ENCODE peak calls at places on chromosomes 7 and 10, in five cellular contexts. One of them, this sample, is unnamed.

GRCh38 chr10:101778781-101779543 is 3.0 kb upstream of the FGF8 start:
- DNase-seq in activated naive CD8-positive, alpha-beta T cell treated with anti-CD3 and anti-CD28 coated beads, Interleukin-2, amount 50 U/mL, for 16 hours: no peak
- DNase-seq in amygdala: no peak
- DNase-seq in cerebellum: no peak
- DNase-seq in AG04450: no peak
- DNase-seq in this sample: no peak

GRCh38 chr10:110755781-110756180 is 111.6 kb downstream of the RBM20 start:
- DNase-seq in cerebellum: no peak
- DNase-seq in activated naive CD8-positive, alpha-beta T cell treated with anti-CD3 and anti-CD28 coated beads, Interleukin-2, amount 50 U/mL, for 16 hours: no peak
- DNase-seq in AG04450: no peak
- DNase-seq in amygdala: no peak
- DNase-seq in this sample: no peak

GRCh38 chr7:132475037-132475668 is 101.1 kb downstream of the PLXNA4 start:
- DNase-seq in amygdala: no peak
- DNase-seq in cerebellum: no peak
- DNase-seq in activated naive CD8-positive, alpha-beta T cell treated with anti-CD3 and anti-CD28 coated beads, Interleukin-2, amount 50 U/mL, for 16 hours: no peak
- DNase-seq in AG04450: no peak
- DNase-seq in this sample: no peak

GRCh38 chr10:43259981-43260761 is 6.7 kb downstream of the RASGEF1A start:
- DNase-seq in amygdala: no peak
- DNase-seq in activated naive CD8-positive, alpha-beta T cell treated with anti-CD3 and anti-CD28 coated beads, Interleukin-2, amount 50 U/mL, for 16 hours: no peak
- DNase-seq in cerebellum: no peak
- DNase-seq in AG04450: no peak
- DNase-seq in this sample: no peak

GRCh38 chr10:87658383-87658795 is 1.3 kb upstream of the PAPSS2 start:
- DNase-seq in cerebellum: no peak
- DNase-seq in amygdala: no peak
- DNase-seq in AG04450: no peak
- DNase-seq in activated naive CD8-positive, alpha-beta T cell treated with anti-CD3 and anti-CD28 coated beads, Interleukin-2, amount 50 U/mL, for 16 hours: no peak
- DNase-seq in this sample: no peak

GRCh38 chr10:8054243-8054497 is 318 bp upstream of the GATA3 start:
- DNase-seq in AG04450: no peak
- DNase-seq in cerebellum: no peak
- DNase-seq in activated naive CD8-positive, alpha-beta T cell treated with anti-CD3 and anti-CD28 coated beads, Interleukin-2, amount 50 U/mL, for 16 hours: no peak
- DNase-seq in amygdala: no peak
- DNase-seq in this sample: no peak

GRCh38 chr10:130232361-130233360 is 96.5 kb downstream of the GLRX3 start:
- DNase-seq in activated naive CD8-positive, alpha-beta T cell treated with anti-CD3 and anti-CD28 coated beads, Interleukin-2, amount 50 U/mL, for 16 hours: no peak
- DNase-seq in AG04450: no peak
- DNase-seq in cerebellum: no peak
- DNase-seq in amygdala: no peak
- DNase-seq in this sample: no peak

GRCh38 chr10:99619851-99620712 is at the start of gene SLC25A28:
- DNase-seq in cerebellum: peak
- DNase-seq in activated naive CD8-positive, alpha-beta T cell treated with anti-CD3 and anti-CD28 coated beads, Interleukin-2, amount 50 U/mL, for 16 hours: peak
- DNase-seq in AG04450: peak
- DNase-seq in amygdala: peak
- DNase-seq in this sample: peak

GRCh38 chr7:92685146-92686042 is 95.2 kb upstream of the FAM133B start:
- DNase-seq in AG04450: no peak
- DNase-seq in amygdala: no peak
- DNase-seq in cerebellum: no peak
- DNase-seq in activated naive CD8-positive, alpha-beta T cell treated with anti-CD3 and anti-CD28 coated beads, Interleukin-2, amount 50 U/mL, for 16 hours: peak
- DNase-seq in this sample: no peak

GRCh38 chr10:84548869-84549268 is 220.5 kb downstream of the CCSER2 start:
- DNase-seq in AG04450: no peak
- DNase-seq in activated naive CD8-positive, alpha-beta T cell treated with anti-CD3 and anti-CD28 coated beads, Interleukin-2, amount 50 U/mL, for 16 hours: no peak
- DNase-seq in cerebellum: no peak
- DNase-seq in amygdala: no peak
- DNase-seq in this sample: no peak

GRCh38 chr7:74027124-74027682 is 770 bp upstream of the ELN start:
- DNase-seq in AG04450: no peak
- DNase-seq in activated naive CD8-positive, alpha-beta T cell treated with anti-CD3 and anti-CD28 coated beads, Interleukin-2, amount 50 U/mL, for 16 hours: no peak
- DNase-seq in cerebellum: no peak
- DNase-seq in amygdala: no peak
- DNase-seq in this sample: no peak

GRCh38 chr7:43143918-43144589 is 31.6 kb downstream of the HECW1 start:
- DNase-seq in AG04450: no peak
- DNase-seq in activated naive CD8-positive, alpha-beta T cell treated with anti-CD3 and anti-CD28 coated beads, Interleukin-2, amount 50 U/mL, for 16 hours: no peak
- DNase-seq in amygdala: no peak
- DNase-seq in cerebellum: no peak
- DNase-seq in this sample: no peak

GRCh38 chr7:73828107-73828803 is 2.5 kb upstream of the CLDN4 start:
- DNase-seq in cerebellum: peak
- DNase-seq in AG04450: no peak
- DNase-seq in activated naive CD8-positive, alpha-beta T cell treated with anti-CD3 and anti-CD28 coated beads, Interleukin-2, amount 50 U/mL, for 16 hours: no peak
- DNase-seq in amygdala: no peak
- DNase-seq in this sample: no peak

GRCh38 chr10:102962259-102962658 is 44.2 kb downstream of the CNNM2 start:
- DNase-seq in AG04450: no peak
- DNase-seq in cerebellum: no peak
- DNase-seq in amygdala: no peak
- DNase-seq in activated naive CD8-positive, alpha-beta T cell treated with anti-CD3 and anti-CD28 coated beads, Interleukin-2, amount 50 U/mL, for 16 hours: no peak
- DNase-seq in this sample: no peak

GRCh38 chr7:78218051-78218450 is 419.5 kb downstream of the PHTF2 start:
- DNase-seq in AG04450: no peak
- DNase-seq in activated naive CD8-positive, alpha-beta T cell treated with anti-CD3 and anti-CD28 coated beads, Interleukin-2, amount 50 U/mL, for 16 hours: no peak
- DNase-seq in cerebellum: no peak
- DNase-seq in amygdala: no peak
- DNase-seq in this sample: no peak

GRCh38 chr7:40019558-40019957 is 69.5 kb downstream of the CDK13 start:
- DNase-seq in activated naive CD8-positive, alpha-beta T cell treated with anti-CD3 and anti-CD28 coated beads, Interleukin-2, amount 50 U/mL, for 16 hours: no peak
- DNase-seq in AG04450: no peak
- DNase-seq in amygdala: no peak
- DNase-seq in cerebellum: no peak
- DNase-seq in this sample: no peak

GRCh38 chr7:128164061-128164954 is 76.8 kb upstream of the LEP start:
- DNase-seq in amygdala: no peak
- DNase-seq in cerebellum: no peak
- DNase-seq in activated naive CD8-positive, alpha-beta T cell treated with anti-CD3 and anti-CD28 coated beads, Interleukin-2, amount 50 U/mL, for 16 hours: no peak
- DNase-seq in AG04450: no peak
- DNase-seq in this sample: peak

GRCh38 chr10:33492914-33493313 is 158.4 kb upstream of the NRP1 start:
- DNase-seq in amygdala: no peak
- DNase-seq in activated naive CD8-positive, alpha-beta T cell treated with anti-CD3 and anti-CD28 coated beads, Interleukin-2, amount 50 U/mL, for 16 hours: no peak
- DNase-seq in AG04450: no peak
- DNase-seq in cerebellum: no peak
- DNase-seq in this sample: no peak

GRCh38 chr10:57627642-57628178 is 640.0 kb downstream of the IPMK start:
- DNase-seq in cerebellum: no peak
- DNase-seq in amygdala: no peak
- DNase-seq in AG04450: no peak
- DNase-seq in activated naive CD8-positive, alpha-beta T cell treated with anti-CD3 and anti-CD28 coated beads, Interleukin-2, amount 50 U/mL, for 16 hours: no peak
- DNase-seq in this sample: no peak

GRCh38 chr10:35912615-35913170 is 270.6 kb upstream of the FZD8 start:
- DNase-seq in cerebellum: no peak
- DNase-seq in AG04450: peak
- DNase-seq in activated naive CD8-positive, alpha-beta T cell treated with anti-CD3 and anti-CD28 coated beads, Interleukin-2, amount 50 U/mL, for 16 hours: no peak
- DNase-seq in amygdala: no peak
- DNase-seq in this sample: no peak

GRCh38 chr10:91598211-91598981 is 34.5 kb downstream of the PPP1R3C start:
- DNase-seq in AG04450: no peak
- DNase-seq in cerebellum: no peak
- DNase-seq in amygdala: no peak
- DNase-seq in activated naive CD8-positive, alpha-beta T cell treated with anti-CD3 and anti-CD28 coated beads, Interleukin-2, amount 50 U/mL, for 16 hours: no peak
- DNase-seq in this sample: no peak

GRCh38 chr7:55194522-55194921 is 170.6 kb upstream of the LANCL2 start:
- DNase-seq in AG04450: no peak
- DNase-seq in amygdala: no peak
- DNase-seq in activated naive CD8-positive, alpha-beta T cell treated with anti-CD3 and anti-CD28 coated beads, Interleukin-2, amount 50 U/mL, for 16 hours: no peak
- DNase-seq in cerebellum: peak
- DNase-seq in this sample: no peak

GRCh38 chr10:84605802-84606201 is 277.4 kb downstream of the CCSER2 start:
- DNase-seq in cerebellum: no peak
- DNase-seq in amygdala: no peak
- DNase-seq in activated naive CD8-positive, alpha-beta T cell treated with anti-CD3 and anti-CD28 coated beads, Interleukin-2, amount 50 U/mL, for 16 hours: no peak
- DNase-seq in AG04450: no peak
- DNase-seq in this sample: no peak

GRCh38 chr7:101410743-101411476 is 48.2 kb downstream of the COL26A1 start:
- DNase-seq in activated naive CD8-positive, alpha-beta T cell treated with anti-CD3 and anti-CD28 coated beads, Interleukin-2, amount 50 U/mL, for 16 hours: no peak
- DNase-seq in AG04450: no peak
- DNase-seq in cerebellum: no peak
- DNase-seq in amygdala: no peak
- DNase-seq in this sample: no peak

GRCh38 chr7:131867461-131867860 is 311.0 kb upstream of the PODXL start:
- DNase-seq in activated naive CD8-positive, alpha-beta T cell treated with anti-CD3 and anti-CD28 coated beads, Interleukin-2, amount 50 U/mL, for 16 hours: no peak
- DNase-seq in cerebellum: no peak
- DNase-seq in AG04450: no peak
- DNase-seq in amygdala: no peak
- DNase-seq in this sample: no peak

GRCh38 chr10:122487231-122487765 is 25.9 kb downstream of the HTRA1 start:
- DNase-seq in cerebellum: no peak
- DNase-seq in AG04450: no peak
- DNase-seq in amygdala: no peak
- DNase-seq in activated naive CD8-positive, alpha-beta T cell treated with anti-CD3 and anti-CD28 coated beads, Interleukin-2, amount 50 U/mL, for 16 hours: no peak
- DNase-seq in this sample: no peak

GRCh38 chr7:37131855-37132254 is 316.8 kb downstream of the ELMO1 start:
- DNase-seq in cerebellum: no peak
- DNase-seq in AG04450: no peak
- DNase-seq in amygdala: no peak
- DNase-seq in activated naive CD8-positive, alpha-beta T cell treated with anti-CD3 and anti-CD28 coated beads, Interleukin-2, amount 50 U/mL, for 16 hours: no peak
- DNase-seq in this sample: no peak

GRCh38 chr10:10045765-10046028 is 972.0 kb upstream of the CELF2 start:
- DNase-seq in AG04450: no peak
- DNase-seq in amygdala: no peak
- DNase-seq in cerebellum: no peak
- DNase-seq in activated naive CD8-positive, alpha-beta T cell treated with anti-CD3 and anti-CD28 coated beads, Interleukin-2, amount 50 U/mL, for 16 hours: no peak
- DNase-seq in this sample: no peak

GRCh38 chr10:78695846-78696245 is 372.9 kb upstream of the ZMIZ1 start:
- DNase-seq in cerebellum: no peak
- DNase-seq in AG04450: no peak
- DNase-seq in activated naive CD8-positive, alpha-beta T cell treated with anti-CD3 and anti-CD28 coated beads, Interleukin-2, amount 50 U/mL, for 16 hours: no peak
- DNase-seq in amygdala: no peak
- DNase-seq in this sample: no peak

GRCh38 chr10:126734015-126734414 is 63.5 kb upstream of the C10orf90 start:
- DNase-seq in activated naive CD8-positive, alpha-beta T cell treated with anti-CD3 and anti-CD28 coated beads, Interleukin-2, amount 50 U/mL, for 16 hours: no peak
- DNase-seq in cerebellum: no peak
- DNase-seq in AG04450: no peak
- DNase-seq in amygdala: no peak
- DNase-seq in this sample: no peak

GRCh38 chr10:116063107-116063506 is 209.9 kb downstream of the GFRA1 start:
- DNase-seq in activated naive CD8-positive, alpha-beta T cell treated with anti-CD3 and anti-CD28 coated beads, Interleukin-2, amount 50 U/mL, for 16 hours: no peak
- DNase-seq in amygdala: no peak
- DNase-seq in cerebellum: no peak
- DNase-seq in AG04450: no peak
- DNase-seq in this sample: no peak

GRCh38 chr10:75254739-75255138 is 19.0 kb upstream of the COMTD1 start:
- DNase-seq in cerebellum: no peak
- DNase-seq in activated naive CD8-positive, alpha-beta T cell treated with anti-CD3 and anti-CD28 coated beads, Interleukin-2, amount 50 U/mL, for 16 hours: no peak
- DNase-seq in AG04450: no peak
- DNase-seq in amygdala: no peak
- DNase-seq in this sample: no peak